ENCODE peak calls at places on chromosomes 3 and 15, in four cellular contexts. One of them, this sample, is unnamed. For H3K9me3, the result is how much of the 10 kb centered on the place peaks cover.

GRCh38 chr3:140794507-140794906 is 116.6 kb downstream of the TRIM42 start:
- DNase-seq in mucosa of descending colon: no peak
- DNase-seq in effector memory CD4-positive, alpha-beta T cell: no peak
- DNase-seq in fibroblast of lung: no peak
- DNase-seq in this sample: no peak

GRCh38 chr15:39455502-39455991 is 125.3 kb upstream of the THBS1 start:
- DNase-seq in mucosa of descending colon: no peak
- DNase-seq in effector memory CD4-positive, alpha-beta T cell: no peak
- DNase-seq in fibroblast of lung: peak
- DNase-seq in this sample: no peak

GRCh38 chr3:57382933-57383332 is 90.4 kb upstream of the ASB14 start:
- DNase-seq in mucosa of descending colon: no peak
- DNase-seq in effector memory CD4-positive, alpha-beta T cell: no peak
- DNase-seq in fibroblast of lung: no peak
- DNase-seq in this sample: no peak

GRCh38 chr15:78054971-78055370 is 22.5 kb downstream of the TBC1D2B start:
- DNase-seq in mucosa of descending colon: no peak
- DNase-seq in effector memory CD4-positive, alpha-beta T cell: no peak
- DNase-seq in fibroblast of lung: no peak
- DNase-seq in this sample: peak

GRCh38 chr3:128547368-128547987 is 54.5 kb upstream of the GATA2 start:
- DNase-seq in mucosa of descending colon: no peak
- DNase-seq in effector memory CD4-positive, alpha-beta T cell: no peak
- DNase-seq in fibroblast of lung: peak
- DNase-seq in this sample: no peak

GRCh38 chr3:195548496-195548895 is 5.4 kb upstream of the PPP1R2 start:
- DNase-seq in mucosa of descending colon: no peak
- DNase-seq in effector memory CD4-positive, alpha-beta T cell: no peak
- DNase-seq in fibroblast of lung: no peak
- DNase-seq in this sample: no peak

GRCh38 chr15:58201536-58201935 is 63.4 kb downstream of the AQP9 start:
- DNase-seq in mucosa of descending colon: no peak
- DNase-seq in effector memory CD4-positive, alpha-beta T cell: no peak
- DNase-seq in fibroblast of lung: peak
- DNase-seq in this sample: no peak

GRCh38 chr3:13837751-13838150 is 42.1 kb downstream of the WNT7A start:
- DNase-seq in mucosa of descending colon: no peak
- DNase-seq in effector memory CD4-positive, alpha-beta T cell: no peak
- DNase-seq in fibroblast of lung: no peak
- DNase-seq in this sample: no peak

GRCh38 chr3:156648086-156648485 is 26.3 kb upstream of the TIPARP start:
- DNase-seq in mucosa of descending colon: no peak
- DNase-seq in effector memory CD4-positive, alpha-beta T cell: no peak
- DNase-seq in fibroblast of lung: peak
- DNase-seq in this sample: no peak

GRCh38 chr3:58164916-58165821 is 45.6 kb downstream of the DNASE1L3 start:
- DNase-seq in mucosa of descending colon: no peak
- DNase-seq in effector memory CD4-positive, alpha-beta T cell: no peak
- DNase-seq in fibroblast of lung: no peak
- DNase-seq in this sample: no peak

GRCh38 chr3:197317250-197317963 is 19.0 kb upstream of the DLG1 start:
- DNase-seq in mucosa of descending colon: no peak
- DNase-seq in effector memory CD4-positive, alpha-beta T cell: no peak
- DNase-seq in fibroblast of lung: peak
- DNase-seq in this sample: no peak

GRCh38 chr15:78364233-78364632 is 24.1 kb downstream of the CRABP1 start:
- DNase-seq in mucosa of descending colon: no peak
- DNase-seq in effector memory CD4-positive, alpha-beta T cell: no peak
- DNase-seq in fibroblast of lung: peak
- DNase-seq in this sample: no peak

GRCh38 chr3:42012935-42013651 is 51.2 kb upstream of the ULK4 start:
- DNase-seq in mucosa of descending colon: peak
- DNase-seq in effector memory CD4-positive, alpha-beta T cell: peak
- DNase-seq in fibroblast of lung: peak
- DNase-seq in this sample: peak

GRCh38 chr3:175916151-175916946 is 1057.2 kb downstream of the NAALADL2 start:
- DNase-seq in mucosa of descending colon: no peak
- DNase-seq in effector memory CD4-positive, alpha-beta T cell: no peak
- DNase-seq in fibroblast of lung: peak
- DNase-seq in this sample: no peak

GRCh38 chr3:126287536-126288181 is 69.5 kb downstream of the KLF15 start:
- DNase-seq in mucosa of descending colon: no peak
- DNase-seq in effector memory CD4-positive, alpha-beta T cell: no peak
- DNase-seq in fibroblast of lung: peak
- DNase-seq in this sample: no peak

GRCh38 chr3:124035463-124036121 is 43.7 kb upstream of the ROPN1 start:
- DNase-seq in mucosa of descending colon: no peak
- DNase-seq in effector memory CD4-positive, alpha-beta T cell: no peak
- DNase-seq in fibroblast of lung: no peak
- DNase-seq in this sample: no peak

GRCh38 chr3:124034016-124034808 is 42.3 kb upstream of the ROPN1 start:
- DNase-seq in mucosa of descending colon: peak
- DNase-seq in effector memory CD4-positive, alpha-beta T cell: no peak
- DNase-seq in fibroblast of lung: no peak
- DNase-seq in this sample: no peak

GRCh38 chr3:124032881-124033359 is 41.0 kb upstream of the ROPN1 start:
- DNase-seq in mucosa of descending colon: peak
- DNase-seq in effector memory CD4-positive, alpha-beta T cell: no peak
- DNase-seq in fibroblast of lung: peak
- DNase-seq in this sample: peak

GRCh38 chr3:124033360-124034015 is 41.6 kb upstream of the ROPN1 start:
- DNase-seq in mucosa of descending colon: peak
- DNase-seq in effector memory CD4-positive, alpha-beta T cell: no peak
- DNase-seq in fibroblast of lung: peak
- DNase-seq in this sample: no peak

DNA sequence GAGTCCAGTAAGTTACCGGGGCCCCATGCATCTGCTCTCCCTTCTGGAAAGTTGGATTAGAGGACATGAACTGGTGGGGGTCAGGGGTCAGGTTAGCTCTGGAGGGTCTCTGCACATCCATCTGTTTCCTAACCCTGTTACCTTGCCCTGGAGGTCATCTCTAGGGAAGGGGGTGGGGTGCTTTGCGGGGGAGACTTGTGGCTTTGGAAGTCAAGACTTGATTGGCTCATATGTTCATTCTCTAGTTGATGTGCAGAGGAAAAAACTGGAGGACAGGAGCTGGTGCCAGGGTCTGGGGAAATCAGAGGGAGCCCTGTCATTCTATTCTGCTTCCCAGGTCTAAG is 42.9 kb upstream of the ROPN1 start:
- DNase-seq in mucosa of descending colon: no peak
- DNase-seq in effector memory CD4-positive, alpha-beta T cell: no peak
- DNase-seq in fibroblast of lung: no peak
- DNase-seq in this sample: no peak
- H3K9me3 ChIP-seq in mucosa of descending colon: under half
- H3K9me3 ChIP-seq in effector memory CD4-positive, alpha-beta T cell: under half
- H3K9me3 ChIP-seq in fibroblast of lung: under half
- H3K9me3 ChIP-seq in this sample: under half

GRCh38 chr3:137764563-137765309 is 621 bp downstream of the SOX14 start:
- DNase-seq in mucosa of descending colon: peak
- DNase-seq in effector memory CD4-positive, alpha-beta T cell: no peak
- DNase-seq in fibroblast of lung: no peak
- DNase-seq in this sample: no peak

GRCh38 chr3:137764001-137764433 is at the start of gene SOX14:
- DNase-seq in mucosa of descending colon: peak
- DNase-seq in effector memory CD4-positive, alpha-beta T cell: no peak
- DNase-seq in fibroblast of lung: no peak
- DNase-seq in this sample: no peak

GRCh38 chr3:137761563-137762503 is 2.3 kb upstream of the SOX14 start:
- DNase-seq in mucosa of descending colon: peak
- DNase-seq in effector memory CD4-positive, alpha-beta T cell: no peak
- DNase-seq in fibroblast of lung: no peak
- DNase-seq in this sample: no peak

GRCh38 chr3:137763594-137763938 is 549 bp upstream of the SOX14 start:
- DNase-seq in mucosa of descending colon: no peak
- DNase-seq in effector memory CD4-positive, alpha-beta T cell: no peak
- DNase-seq in fibroblast of lung: no peak
- DNase-seq in this sample: no peak

GRCh38 chr3:137762674-137763593 is 1.2 kb upstream of the SOX14 start:
- DNase-seq in mucosa of descending colon: no peak
- DNase-seq in effector memory CD4-positive, alpha-beta T cell: no peak
- DNase-seq in fibroblast of lung: no peak
- DNase-seq in this sample: no peak
- H3K9me3 ChIP-seq in mucosa of descending colon: under half
- H3K9me3 ChIP-seq in effector memory CD4-positive, alpha-beta T cell: under half
- H3K9me3 ChIP-seq in fibroblast of lung: under half
- H3K9me3 ChIP-seq in this sample: under half

GRCh38 chr3:158680861-158681260 is 8.4 kb upstream of the LXN start:
- DNase-seq in mucosa of descending colon: no peak
- DNase-seq in effector memory CD4-positive, alpha-beta T cell: no peak
- DNase-seq in fibroblast of lung: no peak
- DNase-seq in this sample: no peak

GRCh38 chr3:158683216-158683975 is 10.9 kb upstream of the LXN start:
- DNase-seq in mucosa of descending colon: no peak
- DNase-seq in effector memory CD4-positive, alpha-beta T cell: no peak
- DNase-seq in fibroblast of lung: peak
- DNase-seq in this sample: no peak

GRCh38 chr3:158679547-158680000 is 7.1 kb upstream of the LXN start:
- DNase-seq in mucosa of descending colon: no peak
- DNase-seq in effector memory CD4-positive, alpha-beta T cell: no peak
- DNase-seq in fibroblast of lung: no peak
- DNase-seq in this sample: no peak

GRCh38 chr3:158678687-158679086 is 6.2 kb upstream of the LXN start:
- DNase-seq in mucosa of descending colon: no peak
- DNase-seq in effector memory CD4-positive, alpha-beta T cell: no peak
- DNase-seq in fibroblast of lung: no peak
- DNase-seq in this sample: no peak
- H3K9me3 ChIP-seq in mucosa of descending colon: under half
- H3K9me3 ChIP-seq in effector memory CD4-positive, alpha-beta T cell: under half
- H3K9me3 ChIP-seq in fibroblast of lung: under half
- H3K9me3 ChIP-seq in this sample: under half

GRCh38 chr3:134527538-134528186 is 41.8 kb downstream of the CEP63 start:
- DNase-seq in mucosa of descending colon: no peak
- DNase-seq in effector memory CD4-positive, alpha-beta T cell: no peak
- DNase-seq in fibroblast of lung: no peak
- DNase-seq in this sample: no peak

GRCh38 chr3:134525293-134525692 is 39.4 kb downstream of the CEP63 start:
- DNase-seq in mucosa of descending colon: no peak
- DNase-seq in effector memory CD4-positive, alpha-beta T cell: no peak
- DNase-seq in fibroblast of lung: no peak
- DNase-seq in this sample: no peak

GRCh38 chr3:134526319-134526718 is 40.5 kb downstream of the CEP63 start:
- DNase-seq in mucosa of descending colon: no peak
- DNase-seq in effector memory CD4-positive, alpha-beta T cell: no peak
- DNase-seq in fibroblast of lung: no peak
- DNase-seq in this sample: no peak

GRCh38 chr3:134522541-134522940 is 36.7 kb downstream of the CEP63 start:
- DNase-seq in mucosa of descending colon: no peak
- DNase-seq in effector memory CD4-positive, alpha-beta T cell: no peak
- DNase-seq in fibroblast of lung: no peak
- DNase-seq in this sample: no peak

DNA sequence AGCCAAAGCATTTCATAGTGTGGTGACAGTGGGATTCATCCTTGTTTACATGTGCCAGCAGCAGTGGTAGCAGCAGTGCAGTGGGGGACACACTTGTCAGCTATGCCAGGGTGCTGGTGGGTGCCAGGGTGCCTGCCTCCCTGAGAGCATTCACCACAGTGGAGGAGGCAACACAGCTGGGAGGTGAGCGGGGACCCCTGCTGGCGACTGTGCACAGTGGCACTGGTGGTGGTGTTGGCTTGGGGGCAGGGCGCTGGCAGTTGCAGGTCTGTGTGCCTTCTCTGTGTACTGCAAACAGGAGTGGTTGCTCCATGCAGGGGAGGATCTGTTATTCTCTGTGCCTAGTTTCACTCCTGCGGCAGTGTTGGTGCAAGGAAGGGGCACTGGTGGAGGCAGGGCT is 41.2 kb downstream of the CEP63 start:
- DNase-seq in mucosa of descending colon: no peak
- DNase-seq in effector memory CD4-positive, alpha-beta T cell: no peak
- DNase-seq in fibroblast of lung: no peak
- DNase-seq in this sample: no peak
- H3K9me3 ChIP-seq in mucosa of descending colon: under half
- H3K9me3 ChIP-seq in effector memory CD4-positive, alpha-beta T cell: under half
- H3K9me3 ChIP-seq in fibroblast of lung: under half
- H3K9me3 ChIP-seq in this sample: under half

DNA sequence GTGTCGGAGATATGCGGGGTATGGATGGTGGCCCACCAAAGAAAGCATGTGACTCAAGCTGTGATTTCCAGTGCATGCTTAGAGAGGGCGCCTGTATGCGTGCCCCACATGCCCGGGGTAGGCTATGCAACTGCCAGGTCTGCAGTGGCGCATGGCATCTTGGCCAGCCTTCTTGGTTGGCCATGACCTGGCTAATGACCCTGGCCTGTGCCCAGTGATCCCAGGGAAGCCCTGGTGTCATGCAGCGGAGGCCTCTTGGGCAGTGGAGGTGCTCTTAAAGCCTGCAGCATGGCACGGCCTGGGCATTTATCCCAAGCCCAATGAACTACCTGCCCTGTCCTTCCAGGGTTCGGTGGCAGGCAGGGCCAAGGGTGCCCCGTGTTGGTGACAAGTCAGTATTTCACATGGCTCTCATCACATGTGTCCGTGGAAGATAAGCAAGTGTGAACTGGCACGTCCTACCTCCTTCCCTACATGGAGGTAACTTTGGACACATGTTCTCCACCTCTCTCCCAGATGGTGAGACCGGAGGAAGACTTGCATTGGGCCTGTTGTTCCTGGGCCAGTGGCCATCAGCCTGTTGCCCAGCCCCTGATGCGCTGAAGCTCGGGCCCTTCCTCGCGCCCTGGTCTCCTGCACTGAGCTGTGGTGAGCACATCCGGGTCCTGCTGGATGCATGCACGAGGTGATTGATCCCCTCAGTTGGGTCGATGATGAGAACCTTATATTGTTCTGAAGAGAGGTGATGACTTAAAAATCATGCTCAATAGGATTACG is 192.0 kb downstream of the UBE3A start:
- DNase-seq in mucosa of descending colon: peak
- DNase-seq in effector memory CD4-positive, alpha-beta T cell: no peak
- DNase-seq in fibroblast of lung: no peak
- DNase-seq in this sample: peak
- H3K9me3 ChIP-seq in mucosa of descending colon: half or more
- H3K9me3 ChIP-seq in effector memory CD4-positive, alpha-beta T cell: under half
- H3K9me3 ChIP-seq in fibroblast of lung: under half
- H3K9me3 ChIP-seq in this sample: under half

DNA sequence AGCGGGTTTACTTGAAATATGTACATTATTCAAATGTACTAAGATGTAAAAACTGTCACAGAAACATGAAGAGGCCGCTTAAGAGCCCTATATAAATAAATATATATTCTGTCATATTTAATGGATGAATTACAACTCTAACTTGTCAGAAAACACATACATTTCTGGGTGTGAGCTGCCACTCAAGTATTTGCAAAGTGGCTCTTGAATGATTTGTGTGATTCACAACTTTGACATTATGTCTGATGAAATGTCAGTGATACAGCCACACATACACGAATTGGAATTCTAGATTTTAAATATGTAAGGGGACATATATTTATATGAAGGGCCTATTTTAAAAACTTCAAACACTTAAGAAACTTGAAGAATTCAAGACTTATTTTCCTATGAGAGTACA is 518.8 kb upstream of the SUCLG2 start:
- DNase-seq in mucosa of descending colon: no peak
- DNase-seq in effector memory CD4-positive, alpha-beta T cell: no peak
- DNase-seq in fibroblast of lung: no peak
- DNase-seq in this sample: no peak
- H3K9me3 ChIP-seq in mucosa of descending colon: under half
- H3K9me3 ChIP-seq in effector memory CD4-positive, alpha-beta T cell: under half
- H3K9me3 ChIP-seq in fibroblast of lung: under half
- H3K9me3 ChIP-seq in this sample: under half

GRCh38 chr3:31654998-31655397 is 122.3 kb downstream of the STT3B start:
- DNase-seq in mucosa of descending colon: no peak
- DNase-seq in effector memory CD4-positive, alpha-beta T cell: no peak
- DNase-seq in fibroblast of lung: no peak
- DNase-seq in this sample: no peak
- H3K9me3 ChIP-seq in mucosa of descending colon: half or more
- H3K9me3 ChIP-seq in effector memory CD4-positive, alpha-beta T cell: half or more
- H3K9me3 ChIP-seq in fibroblast of lung: under half
- H3K9me3 ChIP-seq in this sample: under half

This sample was measured in T-helper 17 cell.